ENCODE peak calls at places on chromosomes 13 and 19, in ten cellular contexts. G is endodermal cell, B is Calu3, D is epithelial cell of esophagus, F is Panc1, L is heart right ventricle, T is MCF 10A, O is esophagus squamous epithelium, J is A673, E is upper lobe of right lung. K is an unnamed sample.
A peak's percentile ranks its signal among the peaks of the same experiment; 100 is the strongest.

GRCh38 chr19:54921082-54921481 is 15.1 kb downstream of the NCR1 start:
- DNase-seq in G (no peak), B (no peak), D (no peak), F (no peak), L (no peak), T (no peak), O (no peak), J (no peak), E (no peak), K (no peak)

GRCh38 chr13:23915308-23915707 is 18.0 kb upstream of the C1QTNF9B start:
- DNase-seq in G (no peak), B (no peak), D (peak; percentile 58), F (no peak), L (no peak), T (peak; percentile 25), O (no peak), J (no peak), E (no peak), K (no peak)

GRCh38 chr13:70203661-70204229 is 95.5 kb upstream of the KLHL1 start:
- DNase-seq in G (no peak), B (no peak), D (peak; percentile 54), F (no peak), L (no peak), T (peak; percentile 66), O (no peak), J (no peak), E (peak; percentile 25), K (no peak)

GRCh38 chr13:43300817-43301216 is 277.4 kb downstream of the DNAJC15 start:
- DNase-seq in G (no peak), B (no peak), D (peak; percentile 46), F (no peak), L (no peak), T (peak; percentile 61), O (no peak), J (peak; percentile 97), E (no peak), K (no peak)

GRCh38 chr19:47805313-47805712 is 962 bp upstream of the TPRX1 start:
- DNase-seq in G (no peak), B (no peak), D (no peak), F (no peak), L (no peak), T (no peak), O (no peak), J (no peak), E (no peak), K (no peak)

GRCh38 chr19:21202865-21203494 is 61.1 kb downstream of the ZNF431 start:
- DNase-seq in G (peak; percentile 75), B (no peak), D (peak; percentile 60), F (peak; percentile 22), L (peak; percentile 24), T (peak; percentile 26), O (no peak), J (peak; percentile 57), E (no peak), K (peak; percentile 15)

GRCh38 chr19:11180346-11180745 is 17.0 kb downstream of the KANK2 start:
- DNase-seq in G (no peak), B (no peak), D (no peak), F (no peak), L (no peak), T (no peak), O (no peak), J (no peak), E (no peak), K (no peak)

GRCh38 chr13:53058077-53058660 is 29.6 kb downstream of the OLFM4 start:
- DNase-seq in G (no peak), B (no peak), D (no peak), F (no peak), L (no peak), T (no peak), O (no peak), J (no peak), E (no peak), K (no peak)

GRCh38 chr13:104011505-104012270 is 945.5 kb upstream of the SLC10A2 start:
- DNase-seq in G (peak; percentile 63), B (no peak), D (no peak), F (no peak), L (no peak), T (no peak), O (no peak), J (no peak), E (no peak), K (no peak)

GRCh38 chr19:4911786-4912672 is 2.7 kb downstream of the UHRF1 start:
- DNase-seq in G (peak; percentile 80), B (peak; percentile 77), D (peak; percentile 100), F (peak; percentile 89), L (peak; percentile 40), T (peak; percentile 99), O (no peak), J (peak; percentile 88), E (no peak), K (peak; percentile 100)

GRCh38 chr19:52170863-52171320 is 529 bp downstream of the ZNF836 start:
- DNase-seq in G (peak; percentile 72), B (peak; percentile 21), D (no peak), F (no peak), L (peak; percentile 18), T (peak; percentile 3), O (no peak), J (peak; percentile 16), E (peak; percentile 69), K (no peak)

GRCh38 chr13:37109080-37109678 is 3.7 kb upstream of the CSNK1A1L start:
- DNase-seq in G (no peak), B (peak; percentile 11), D (peak; percentile 53), F (no peak), L (peak; percentile 23), T (peak; percentile 55), O (no peak), J (peak; percentile 75), E (no peak), K (peak; percentile 57)

GRCh38 chr13:42484396-42484795 is 89.6 kb upstream of the TNFSF11 start:
- DNase-seq in G (no peak), B (no peak), D (peak; percentile 70), F (no peak), L (no peak), T (peak; percentile 88), O (no peak), J (no peak), E (no peak), K (no peak)

GRCh38 chr19:12034610-12035009 is 869 bp downstream of the ZNF433 start:
- DNase-seq in G (no peak), B (no peak), D (no peak), F (no peak), L (no peak), T (no peak), O (no peak), J (no peak), E (no peak), K (no peak)

DNA sequence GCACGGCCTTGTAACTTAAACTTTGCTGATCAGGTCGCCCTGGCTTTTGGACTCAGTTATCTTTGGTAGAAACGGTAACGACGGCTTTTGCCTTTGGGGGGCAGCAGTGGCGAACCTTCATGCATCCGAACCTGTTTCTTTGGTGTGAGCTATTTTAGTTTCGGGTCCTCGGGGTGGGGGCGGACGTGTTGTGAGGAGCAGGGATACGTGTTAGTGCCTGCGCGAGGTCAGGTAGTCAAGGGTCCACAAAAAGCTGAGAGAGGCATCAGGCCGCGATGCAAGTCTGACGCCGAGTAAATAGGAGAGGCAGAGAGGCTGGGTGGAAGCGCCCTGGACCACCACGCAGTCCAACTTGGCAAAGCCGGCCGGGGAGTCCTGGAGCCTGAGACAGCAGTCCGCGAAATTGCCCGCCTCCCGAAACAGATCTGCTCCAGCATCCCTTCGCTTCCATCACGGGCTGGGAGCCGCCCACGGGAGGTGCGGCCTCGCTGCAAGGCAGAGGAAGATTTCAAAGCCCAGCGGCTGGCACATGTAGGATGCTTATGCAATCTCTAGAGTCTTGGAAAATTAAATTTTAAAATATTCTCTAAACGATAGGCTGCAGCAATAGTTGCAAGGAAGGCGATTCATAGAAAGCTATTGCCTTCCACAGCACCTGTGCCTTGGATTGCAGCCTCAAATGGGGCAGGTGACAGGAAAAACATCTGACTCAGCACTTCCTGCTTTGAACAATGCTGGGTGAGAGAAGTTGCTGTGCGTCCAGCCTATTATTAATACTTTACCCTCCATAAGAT is 4.6 kb upstream of the TPP2 start:
- DNase-seq in G (peak; percentile 95), B (peak; percentile 37), D (peak; percentile 66), F (peak; percentile 24), L (peak; percentile 68), T (peak; percentile 73), O (peak; percentile 32), J (peak; percentile 86), E (peak; percentile 83), K (peak; percentile 64)
- TF ChIP-seq CTCF in G (peak; percentile 79), B (peak; percentile 25), D (peak; percentile 70), F (peak; percentile 76), L (peak; percentile 73), T (peak; percentile 76), O (peak; percentile 32), J (peak; percentile 84), E (peak; percentile 61), K (peak; percentile 75)

GRCh38 chr19:19738564-19738963 is 5.7 kb upstream of the ZNF14 start:
- DNase-seq in G (no peak), B (no peak), D (no peak), F (no peak), L (no peak), T (no peak), O (no peak), J (no peak), E (no peak), K (no peak)

GRCh38 chr19:19737559-19738332 is 4.8 kb upstream of the ZNF14 start:
- DNase-seq in G (no peak), B (no peak), D (no peak), F (no peak), L (no peak), T (no peak), O (no peak), J (no peak), E (no peak), K (no peak)

GRCh38 chr19:19732579-19733501 is at the start of gene ZNF14:
- DNase-seq in G (peak; percentile 98), B (peak; percentile 85), D (peak; percentile 95), F (peak; percentile 78), L (peak; percentile 96), T (peak; percentile 96), O (peak; percentile 83), J (peak; percentile 95), E (peak; percentile 94), K (peak; percentile 89)
- TF ChIP-seq CTCF in G (peak; percentile 34), B (no peak), D (peak; percentile 8), F (no peak), L (peak; percentile 42), T (no peak), O (no peak), J (peak; percentile 23), E (peak; percentile 24), K (peak; percentile 41)

GRCh38 chr19:43430142-43430710 is 15.5 kb downstream of the TEX101 start:
- DNase-seq in G (peak; percentile 78), B (peak; percentile 75), D (peak; percentile 12), F (no peak), L (no peak), T (no peak), O (no peak), J (no peak), E (no peak), K (peak; percentile 38)
- TF ChIP-seq CTCF in G (peak; percentile 70), B (peak; percentile 27), D (no peak), F (peak; percentile 10), L (no peak), T (peak; percentile 9), O (no peak), J (peak; percentile 15), E (peak; percentile 5), K (peak; percentile 70)

DNA sequence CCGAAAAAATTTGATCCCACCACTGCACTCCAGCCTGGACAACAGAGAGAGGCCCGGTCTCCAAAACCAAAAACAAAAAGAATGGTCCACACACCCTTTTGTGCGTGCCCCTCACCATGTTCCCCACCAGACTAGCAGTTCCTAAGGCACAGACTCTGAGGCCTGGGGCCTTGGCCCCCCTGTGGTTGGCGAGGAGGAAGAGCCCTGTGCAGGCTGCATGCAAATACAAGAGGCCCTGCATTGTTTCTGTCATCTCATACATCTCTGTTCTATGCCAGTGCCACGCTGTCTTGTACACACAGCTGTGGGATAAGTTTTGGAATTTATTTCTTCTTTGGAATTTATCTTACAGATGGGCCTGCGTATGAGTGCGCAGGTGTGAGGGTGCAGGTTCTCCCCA is 4.7 kb upstream of the YJEFN3 start:
- DNase-seq in G (no peak), B (no peak), D (no peak), F (no peak), L (no peak), T (no peak), O (no peak), J (no peak), E (no peak), K (no peak)
- TF ChIP-seq CTCF in G (no peak), B (no peak), D (no peak), F (no peak), L (no peak), T (no peak), O (no peak), J (no peak), E (no peak), K (no peak)

K was measured in HFFc6.